ENCODE peak calls at places on chromosome 1, in six cellular contexts. T, K, S, P, Q and D are unnamed samples.

GRCh38 chr1:47725000-47725731 is 272.0 kb downstream of the TRABD2B start:
- DNase-seq in T (no peak), K (peak), S (no peak), P (no peak), Q (no peak), D (peak)

GRCh38 chr1:218536311-218536710 is 191.2 kb downstream of the TGFB2 start:
- DNase-seq in T (no peak), K (no peak), S (no peak), P (no peak), Q (no peak), D (no peak)

GRCh38 chr1:226994357-226995063 is 54.4 kb downstream of the COQ8A start:
- DNase-seq in T (no peak), K (no peak), S (peak), P (no peak), Q (no peak), D (no peak)

GRCh38 chr1:29490204-29490934 is 254.0 kb downstream of the PTPRU start:
- DNase-seq in T (no peak), K (peak), S (no peak), P (no peak), Q (no peak), D (no peak)

GRCh38 chr1:115373305-115373704 is 35.3 kb upstream of the NGF start:
- DNase-seq in T (no peak), K (no peak), S (no peak), P (no peak), Q (no peak), D (peak)

GRCh38 chr1:233490488-233490887 is 123.4 kb upstream of the KCNK1 start:
- DNase-seq in T (no peak), K (no peak), S (no peak), P (no peak), Q (no peak), D (no peak)

GRCh38 chr1:245580651-245581050 is 425.9 kb downstream of the KIF26B start:
- DNase-seq in T (no peak), K (no peak), S (no peak), P (no peak), Q (no peak), D (no peak)

GRCh38 chr1:155591770-155592169 is 18.2 kb upstream of the MSTO1 start:
- DNase-seq in T (peak), K (peak), S (peak), P (no peak), Q (peak), D (peak)

GRCh38 chr1:201329801-201330200 is 46.5 kb downstream of the PKP1 start:
- DNase-seq in T (no peak), K (no peak), S (no peak), P (no peak), Q (no peak), D (no peak)

GRCh38 chr1:45059829-45060228 is 47.8 kb downstream of the UROD start:
- DNase-seq in T (no peak), K (no peak), S (no peak), P (no peak), Q (no peak), D (no peak)

GRCh38 chr1:45820797-45821196 is 17.4 kb downstream of the MAST2 start:
- DNase-seq in T (no peak), K (no peak), S (no peak), P (no peak), Q (no peak), D (no peak)

GRCh38 chr1:231463541-231463940 is 41.5 kb upstream of the EGLN1 start:
- DNase-seq in T (no peak), K (no peak), S (no peak), P (no peak), Q (no peak), D (no peak)

GRCh38 chr1:39947265-39947664 is 7.7 kb upstream of the MFSD2A start:
- DNase-seq in T (no peak), K (no peak), S (no peak), P (no peak), Q (no peak), D (no peak)

GRCh38 chr1:226778657-226779058 is 39.6 kb upstream of the ITPKB start:
- DNase-seq in T (no peak), K (no peak), S (no peak), P (no peak), Q (no peak), D (no peak)

GRCh38 chr1:233019921-233020320 is 69.5 kb downstream of the NTPCR start:
- DNase-seq in T (no peak), K (no peak), S (no peak), P (no peak), Q (no peak), D (no peak)

GRCh38 chr1:43548285-43549271 is 17.9 kb downstream of the PTPRF start:
- DNase-seq in T (no peak), K (no peak), S (peak), P (no peak), Q (no peak), D (peak)

GRCh38 chr1:210715072-210715471 is 386.4 kb downstream of the HHAT start:
- DNase-seq in T (no peak), K (no peak), S (no peak), P (no peak), Q (no peak), D (no peak)

GRCh38 chr1:18829671-18830070 is 29.8 kb downstream of the TAS1R2 start:
- DNase-seq in T (no peak), K (no peak), S (no peak), P (no peak), Q (no peak), D (no peak)

GRCh38 chr1:40140211-40140709 is 20.9 kb upstream of the RLF start:
- DNase-seq in T (no peak), K (no peak), S (no peak), P (no peak), Q (no peak), D (peak)

GRCh38 chr1:88013485-88013884 is 670.6 kb upstream of the PKN2 start:
- DNase-seq in T (no peak), K (no peak), S (no peak), P (no peak), Q (no peak), D (no peak)

GRCh38 chr1:62784509-62785365 is 805 bp downstream of the ATG4C start:
- DNase-seq in T (no peak), K (peak), S (no peak), P (no peak), Q (peak), D (peak)

GRCh38 chr1:38123356-38123755 is 76.8 kb upstream of the POU3F1 start:
- DNase-seq in T (no peak), K (no peak), S (no peak), P (no peak), Q (no peak), D (peak)

GRCh38 chr1:116881879-116882520 is 27.7 kb upstream of the PTGFRN start:
- DNase-seq in T (no peak), K (no peak), S (peak), P (no peak), Q (peak), D (peak)

GRCh38 chr1:193707271-193708015 is 521.0 kb upstream of the B3GALT2 start:
- DNase-seq in T (no peak), K (no peak), S (no peak), P (no peak), Q (no peak), D (peak)

GRCh38 chr1:24277420-24278169 is 41.6 kb upstream of the GRHL3 start:
- DNase-seq in T (peak), K (no peak), S (no peak), P (no peak), Q (no peak), D (no peak)

GRCh38 chr1:153345187-153346066 is 3.2 kb downstream of the PGLYRP4 start:
- DNase-seq in T (peak), K (no peak), S (no peak), P (no peak), Q (no peak), D (no peak)
- TF ChIP-seq USF2 in T (peak), K (no peak), S (no peak), P (no peak), Q (no peak), D (no peak)

GRCh38 chr1:4957027-4957426 is 302.6 kb downstream of the AJAP1 start:
- DNase-seq in T (no peak), K (no peak), S (no peak), P (no peak), Q (no peak), D (no peak)
- TF ChIP-seq EP300 in T (no peak), K (no peak), S (no peak), P (no peak), Q (no peak), D (no peak)

GRCh38 chr1:66506393-66506687 is 27.6 kb upstream of the SGIP1 start:
- DNase-seq in T (no peak), K (no peak), S (no peak), P (no peak), Q (no peak), D (no peak)

GRCh38 chr1:66505671-66506392 is 28.1 kb upstream of the SGIP1 start:
- DNase-seq in T (no peak), K (no peak), S (no peak), P (no peak), Q (no peak), D (no peak)

GRCh38 chr1:66506991-66507390 is 27.0 kb upstream of the SGIP1 start:
- DNase-seq in T (no peak), K (no peak), S (no peak), P (no peak), Q (no peak), D (no peak)

DNA sequence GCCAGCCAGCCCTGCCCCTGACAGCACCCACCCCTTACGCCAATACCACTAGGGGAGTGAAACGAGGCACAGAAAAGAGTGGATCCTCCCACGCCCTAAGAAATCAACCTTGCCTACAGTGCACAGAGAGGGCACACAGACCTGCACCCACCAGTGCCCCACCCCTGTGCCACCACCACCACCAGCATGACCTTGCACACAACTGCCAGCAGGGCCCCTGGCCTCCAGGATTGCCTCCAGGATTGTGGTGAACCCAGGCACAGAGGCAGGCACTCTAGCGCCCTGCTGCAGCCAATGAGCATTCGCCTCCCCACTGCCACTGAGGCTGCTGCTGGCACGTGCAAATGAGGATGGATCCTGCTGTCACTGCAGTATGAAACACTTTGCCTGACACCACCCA is 23.5 kb upstream of the SGIP1 start:
- DNase-seq in T (no peak), K (no peak), S (no peak), P (no peak), Q (no peak), D (no peak)
- TF ChIP-seq USF2 in T (no peak), K (no peak), S (no peak), P (no peak), Q (no peak), D (no peak)

GRCh38 chr1:79842811-79843210 is 836.3 kb upstream of the ADGRL4 start:
- DNase-seq in T (no peak), K (no peak), S (no peak), P (no peak), Q (no peak), D (no peak)
- TF ChIP-seq EP300 in T (no peak), K (no peak), S (no peak), P (no peak), Q (no peak), D (no peak)

DNA sequence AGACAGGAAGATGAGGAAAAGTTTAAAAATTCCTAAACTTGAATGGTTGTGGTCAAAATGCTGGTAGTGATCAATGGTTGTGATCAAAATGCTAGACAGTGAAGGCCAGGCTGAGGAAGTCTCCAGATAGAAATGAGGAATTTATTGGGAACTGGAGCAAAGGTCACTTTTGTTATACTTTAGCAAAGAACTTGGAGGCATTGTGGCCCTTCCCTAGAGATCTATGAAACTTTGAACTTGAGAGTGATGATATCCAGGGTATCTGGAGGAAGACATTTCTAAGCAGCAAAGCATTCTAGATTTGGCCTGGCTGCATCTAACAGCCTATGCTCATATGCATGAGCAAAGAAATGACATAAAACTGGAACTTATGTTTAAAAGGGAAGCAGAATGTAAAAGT is 35.5 kb upstream of the RABGAP1L start:
- DNase-seq in T (no peak), K (no peak), S (no peak), P (no peak), Q (no peak), D (no peak)
- TF ChIP-seq USF2 in T (no peak), K (no peak), S (no peak), P (no peak), Q (no peak), D (no peak)

GRCh38 chr1:41917835-41918449 is 780 bp downstream of the HIVEP3 start:
- DNase-seq in T (no peak), K (peak), S (no peak), P (no peak), Q (no peak), D (no peak)

GRCh38 chr1:41918450-41919043 is at the start of gene HIVEP3:
- DNase-seq in T (no peak), K (peak), S (no peak), P (no peak), Q (no peak), D (peak)

GRCh38 chr1:41919131-41919530 is 409 bp upstream of the HIVEP3 start:
- DNase-seq in T (no peak), K (no peak), S (no peak), P (no peak), Q (no peak), D (no peak)

GRCh38 chr1:41920658-41921057 is 1.9 kb upstream of the HIVEP3 start:
- DNase-seq in T (no peak), K (no peak), S (no peak), P (no peak), Q (no peak), D (no peak)

DNA sequence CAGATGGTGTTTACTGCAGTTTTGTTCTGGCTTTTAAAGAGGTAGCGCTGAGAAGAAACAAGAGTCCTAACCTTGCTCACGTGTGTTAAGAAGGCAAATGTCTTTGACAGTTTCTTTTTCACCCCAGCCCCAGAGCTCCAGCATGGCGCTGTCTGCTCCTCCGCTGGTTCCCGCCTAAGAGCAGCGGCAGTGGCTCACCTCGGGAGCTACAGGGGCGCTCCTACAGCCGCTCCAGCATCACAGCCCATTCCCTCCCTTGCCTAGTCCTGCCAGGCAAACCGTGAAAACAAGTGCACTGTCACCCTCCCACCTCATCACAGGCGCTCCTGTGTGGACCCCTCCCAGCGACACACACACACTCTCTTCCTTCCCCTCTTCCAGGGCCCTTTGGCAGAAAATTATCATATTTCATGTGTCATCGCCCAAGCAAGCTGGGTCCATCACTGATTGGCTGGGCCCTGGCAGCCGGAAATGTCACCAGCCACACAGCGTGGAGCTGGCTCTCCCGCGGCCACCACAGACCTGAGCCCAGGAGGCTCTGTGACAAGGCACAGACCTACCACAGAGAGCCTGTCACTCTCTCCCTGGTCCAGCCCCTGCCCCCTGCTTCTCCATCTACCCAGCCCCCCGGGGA is 1.2 kb upstream of the HIVEP3 start:
- DNase-seq in T (peak), K (peak), S (no peak), P (no peak), Q (peak), D (peak)
- TF ChIP-seq EP300 in T (no peak), K (no peak), S (no peak), P (no peak), Q (no peak), D (no peak)

GRCh38 chr1:31239653-31240241 is at the start of gene NKAIN1:
- DNase-seq in T (no peak), K (peak), S (no peak), P (peak), Q (no peak), D (no peak)
- TF ChIP-seq USF2 in T (no peak), K (no peak), S (no peak), P (peak), Q (no peak), D (no peak)

GRCh38 chr1:81305997-81306452 is 494.7 kb upstream of the ADGRL2 start:
- DNase-seq in T (no peak), K (peak), S (no peak), P (no peak), Q (no peak), D (peak)
- TF ChIP-seq EP300 in T (no peak), K (no peak), S (no peak), P (no peak), Q (no peak), D (no peak)

GRCh38 chr1:238895911-238896310 is 490.5 kb upstream of the CHRM3 start:
- DNase-seq in T (no peak), K (no peak), S (no peak), P (no peak), Q (no peak), D (no peak)

DNA sequence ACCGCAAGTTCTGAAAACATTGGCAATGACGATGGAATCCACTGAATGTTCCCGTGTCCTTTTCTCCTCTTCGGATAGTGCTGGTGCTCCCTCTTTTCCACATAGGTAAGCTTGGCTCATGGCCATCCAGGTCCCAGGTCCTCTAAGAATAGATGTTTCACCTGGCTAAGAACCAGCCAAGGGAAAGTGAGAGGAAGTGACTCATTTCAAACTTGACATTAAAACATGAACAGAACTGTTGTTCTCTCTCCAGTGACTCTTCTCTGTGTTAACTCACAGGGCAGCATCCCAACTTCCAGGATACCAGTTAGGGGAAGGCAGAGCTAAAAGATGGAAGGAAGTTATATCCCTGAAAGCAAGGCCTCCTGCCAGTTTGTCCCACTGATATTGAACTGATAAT is 493.8 kb upstream of the CHRM3 start:
- DNase-seq in T (no peak), K (no peak), S (no peak), P (no peak), Q (no peak), D (no peak)
- TF ChIP-seq USF2 in T (no peak), K (no peak), S (no peak), P (no peak), Q (no peak), D (no peak)